ENCODE peak calls at places on chromosomes 1 and 21, in ten cellular contexts. F is NCI-H2081 treated with DMSO at 0.1 percent for 48 hours; W is progenitor cell of endocrine pancreas; Y is IMR-90; E is CD4-positive, alpha-beta memory T cell; S is EH; J is HEK293T; O is psoas muscle; L is non-pigmented ciliary epithelial cell; R is activated T-cell treated with anti-CD3 and anti-CD28 coated beads, Interleukin-2, amount 50 U/mL, for 72 hours. H is an unnamed sample.
A peak's percentile ranks its signal among the peaks of the same experiment; 100 is the strongest.

GRCh38 chr1:53139911-53140310 is 2.5 kb downstream of the SLC1A7 start:
- DNase-seq in R (no peak), F (no peak), O (no peak), E (no peak), L (no peak), Y (peak; percentile 66), J (no peak), W (no peak), S (peak; percentile 45), H (no peak)

GRCh38 chr1:218392717-218393116 is 47.6 kb downstream of the TGFB2 start:
- DNase-seq in R (no peak), F (no peak), E (no peak), L (no peak), O (no peak), Y (no peak), J (no peak), W (no peak), S (no peak), H (no peak)

GRCh38 chr1:66576645-66577044 is 42.7 kb downstream of the SGIP1 start:
- DNase-seq in Y (peak; percentile 71), O (no peak), W (no peak), E (no peak), L (no peak), S (peak; percentile 55), F (no peak), R (no peak), J (no peak), H (no peak)

GRCh38 chr1:161706116-161706482 is 930 bp upstream of the FCRLA start:
- DNase-seq in L (no peak), F (no peak), W (no peak), J (no peak), E (no peak), Y (peak; percentile 75), O (no peak), R (no peak), S (peak; percentile 89), H (no peak)

GRCh38 chr21:27425172-27425571 is 458.3 kb upstream of the ADAMTS5 start:
- DNase-seq in L (no peak), O (no peak), W (no peak), Y (no peak), J (no peak), E (no peak), R (no peak), S (peak; percentile 32), F (no peak), H (no peak)

GRCh38 chr1:112308716-112309115 is 87.3 kb upstream of the CTTNBP2NL start:
- DNase-seq in Y (no peak), E (no peak), W (no peak), L (no peak), S (no peak), O (no peak), R (no peak), F (no peak), J (no peak), H (no peak)

GRCh38 chr1:228097333-228098081 is 5.6 kb downstream of the C1orf35 start:
- DNase-seq in E (no peak), W (no peak), L (no peak), F (no peak), R (no peak), O (peak; percentile 58), S (no peak), Y (no peak), J (peak; percentile 1), H (no peak)

GRCh38 chr1:119674835-119675289 is 26.8 kb upstream of the ZNF697 start:
- DNase-seq in O (peak; percentile 69), F (no peak), E (no peak), S (peak; percentile 90), R (peak; percentile 43), Y (peak; percentile 11), J (no peak), W (no peak), L (peak; percentile 35), H (peak; percentile 62)

GRCh38 chr1:207071426-207071825 is 17.2 kb upstream of the C4BPB start:
- DNase-seq in Y (no peak), F (no peak), R (no peak), S (no peak), O (no peak), J (no peak), L (no peak), E (no peak), W (no peak), H (no peak)

GRCh38 chr1:245260883-245261282 is 106.1 kb downstream of the KIF26B start:
- DNase-seq in F (no peak), L (no peak), Y (no peak), O (no peak), E (no peak), R (no peak), J (no peak), W (no peak), S (no peak), H (no peak)

GRCh38 chr1:87435484-87435883 is 106.8 kb downstream of the LMO4 start:
- DNase-seq in S (no peak), W (no peak), L (no peak), E (no peak), Y (no peak), O (no peak), F (no peak), J (no peak), R (peak; percentile 21), H (no peak)

GRCh38 chr1:1594602-1594981 is 5.3 kb downstream of the FNDC10 start:
- DNase-seq in E (no peak), O (no peak), S (no peak), L (no peak), Y (no peak), J (no peak), F (no peak), W (no peak), R (no peak), H (no peak)

GRCh38 chr1:227654858-227655752 is 80.0 kb downstream of the JMJD4 start:
- DNase-seq in L (no peak), R (no peak), F (no peak), E (no peak), Y (no peak), O (no peak), S (no peak), J (no peak), W (no peak), H (no peak)

GRCh38 chr1:229544587-229544986 is 13.9 kb downstream of the ABCB10 start:
- DNase-seq in L (no peak), J (no peak), E (no peak), W (no peak), S (no peak), F (no peak), Y (no peak), O (no peak), R (no peak), H (no peak)

GRCh38 chr21:36701912-36702621 is 3.2 kb downstream of the SIM2 start:
- DNase-seq in Y (peak; percentile 64), O (no peak), S (no peak), L (no peak), W (no peak), J (no peak), R (no peak), F (no peak), E (no peak), H (peak; percentile 54)